ENCODE peak calls at places on chromosomes 11 and 22, in four cellular contexts. H is T-helper 1 cell; I is activated CD4-positive, alpha-beta T cell treated with anti-CD3 and anti-CD28 coated beads, Interleukin-2, amount 50 U/mL, for 4 hours; D is tibial artery. Z is an unnamed sample.

GRCh38 chr11:27688076-27688475 is 12.2 kb downstream of the BDNF start:
- DNase-seq in H (no peak), I (no peak), D (no peak), Z (no peak)

GRCh38 chr11:115530752-115531151 is 26.5 kb upstream of the CADM1 start:
- DNase-seq in H (no peak), I (no peak), D (no peak), Z (no peak)

GRCh38 chr11:124769804-124770774 is 8.0 kb upstream of the ESAM start:
- DNase-seq in H (no peak), I (no peak), D (no peak), Z (no peak)

GRCh38 chr11:47001666-47002285 is 65.2 kb downstream of the CSTPP1 start:
- DNase-seq in H (no peak), I (no peak), D (no peak), Z (no peak)

GRCh38 chr22:45318168-45318557 is 8.4 kb downstream of the FAM118A start:
- DNase-seq in H (peak), I (peak), D (peak), Z (peak)

GRCh38 chr11:12777208-12777874 is 103.1 kb downstream of the TEAD1 start:
- DNase-seq in H (no peak), I (no peak), D (no peak), Z (no peak)

GRCh38 chr22:42419328-42419881 is 12.8 kb downstream of the NFAM1 start:
- DNase-seq in H (no peak), I (no peak), D (no peak), Z (peak)

GRCh38 chr22:50008151-50009040 is 4.2 kb downstream of the IL17REL start:
- DNase-seq in H (no peak), I (no peak), D (peak), Z (no peak)

GRCh38 chr22:17343766-17344165 is 25.5 kb upstream of the CECR2 start:
- DNase-seq in H (no peak), I (no peak), D (no peak), Z (no peak)

GRCh38 chr11:114197799-114198500 is 98.2 kb upstream of the NNMT start:
- DNase-seq in H (no peak), I (no peak), D (peak), Z (no peak)

GRCh38 chr11:87002918-87003317 is 34.8 kb upstream of the TMEM135 start:
- DNase-seq in H (no peak), I (no peak), D (no peak), Z (no peak)

GRCh38 chr22:19874307-19875060 is 19.8 kb upstream of the GNB1L start:
- DNase-seq in H (peak), I (peak), D (peak), Z (no peak)

GRCh38 chr22:18068991-18069390 is 8.8 kb upstream of the PEX26 start:
- DNase-seq in H (no peak), I (no peak), D (no peak), Z (no peak)

GRCh38 chr11:134837166-134837886 is 425.3 kb upstream of the B3GAT1 start:
- DNase-seq in H (no peak), I (no peak), D (no peak), Z (no peak)

GRCh38 chr22:46541536-46541935 is 4.1 kb upstream of the CELSR1 start:
- DNase-seq in H (no peak), I (no peak), D (no peak), Z (no peak)

GRCh38 chr11:128482512-128483191 is 104.7 kb downstream of the ETS1 start:
- DNase-seq in H (peak), I (no peak), D (peak), Z (no peak)

GRCh38 chr11:2276999-2277328 is 6.6 kb upstream of the ASCL2 start:
- DNase-seq in H (no peak), I (no peak), D (no peak), Z (no peak)

GRCh38 chr11:12149672-12150225 is 39.4 kb downstream of the MICAL2 start:
- DNase-seq in H (peak), I (no peak), D (no peak), Z (no peak)

GRCh38 chr11:71996517-71996916 is 2.2 kb upstream of the IL18BP start:
- DNase-seq in H (no peak), I (no peak), D (no peak), Z (no peak)

GRCh38 chr11:8989411-8989810 is 14.4 kb downstream of the NRIP3 start:
- DNase-seq in H (no peak), I (no peak), D (no peak), Z (no peak)

GRCh38 chr22:50340157-50340879 is 2.8 kb upstream of the PPP6R2 start:
- DNase-seq in H (peak), I (no peak), D (no peak), Z (no peak)

GRCh38 chr22:30280495-30280894 is 8.8 kb downstream of the CASTOR1 start:
- DNase-seq in H (no peak), I (no peak), D (no peak), Z (no peak)

GRCh38 chr11:134971381-134971780 is 559.3 kb upstream of the B3GAT1 start:
- DNase-seq in H (no peak), I (no peak), D (no peak), Z (no peak)

GRCh38 chr22:22848364-22848866 is 39.2 kb upstream of the IGLL5 start:
- DNase-seq in H (peak), I (peak), D (no peak), Z (peak)

GRCh38 chr22:19463491-19464469 is 15.2 kb downstream of the UFD1 start:
- DNase-seq in H (no peak), I (no peak), D (no peak), Z (no peak)

GRCh38 chr11:127651888-127652221 is 651.3 kb upstream of the KIRREL3 start:
- DNase-seq in H (no peak), I (no peak), D (no peak), Z (no peak)

GRCh38 chr22:42313804-42314581 is 43.5 kb upstream of the TCF20 start:
- DNase-seq in H (peak), I (peak), D (no peak), Z (no peak)

GRCh38 chr22:42932197-42932519 is 75.1 kb upstream of the ARFGAP3 start:
- DNase-seq in H (no peak), I (no peak), D (no peak), Z (no peak)

Z was measured in memory B cell.